ENCODE peak calls at places on chromosomes 7 and 10, in six cellular contexts. H is stimulated activated CD4-positive, alpha-beta T cell treated with anti-CD3 and anti-CD28 coated beads, Interleukin-1b, Interleukin-23, amount 100 ng/mL, for 1 hour; S is NCI-H2081; F is AG04449; X is Caki2; E is HEK293T. P is an unnamed sample.
A peak's percentile ranks its signal among the peaks of the same experiment; 100 is the strongest.

GRCh38 chr7:41185851-41186250 is 517.0 kb downstream of the INHBA start:
- DNase-seq in H (no peak), S (no peak), F (no peak), X (no peak), E (no peak), P (no peak)

GRCh38 chr7:107914834-107915233 is 23.9 kb downstream of the DLD start:
- DNase-seq in H (no peak), S (no peak), F (no peak), X (no peak), E (no peak), P (no peak)

GRCh38 chr7:129949292-129950133 is 3.2 kb downstream of the UBE2H start:
- DNase-seq in H (no peak), S (peak; percentile 40), F (peak; percentile 29), X (peak; percentile 95), E (no peak), P (no peak)

GRCh38 chr10:122173337-122173736 is 97.8 kb upstream of the BTBD16 start:
- DNase-seq in H (no peak), S (no peak), F (no peak), X (no peak), E (no peak), P (no peak)

GRCh38 chr10:126397640-126398382 is 9.5 kb upstream of the ADAM12 start:
- DNase-seq in H (no peak), S (no peak), F (peak; percentile 97), X (peak; percentile 92), E (no peak), P (no peak)

GRCh38 chr7:141362580-141363435 is 188.4 kb upstream of the AGK start:
- DNase-seq in H (no peak), S (no peak), F (peak; percentile 14), X (peak; percentile 81), E (no peak), P (no peak)

GRCh38 chr10:119896061-119896655 is 3.6 kb downstream of the SEC23IP start:
- DNase-seq in H (no peak), S (no peak), F (no peak), X (no peak), E (no peak), P (no peak)

GRCh38 chr7:45622058-45622457 is 47.9 kb downstream of the ADCY1 start:
- DNase-seq in H (no peak), S (no peak), F (no peak), X (no peak), E (no peak), P (peak; percentile 23)

GRCh38 chr7:46454796-46455195 is 533.7 kb upstream of the IGFBP3 start:
- DNase-seq in H (no peak), S (no peak), F (no peak), X (no peak), E (no peak), P (no peak)

GRCh38 chr7:137820677-137821420 is 25.9 kb downstream of the DGKI start:
- DNase-seq in H (no peak), S (peak; percentile 78), F (peak; percentile 47), X (no peak), E (no peak), P (peak; percentile 22)

GRCh38 chr10:44439845-44440244 is 54.9 kb upstream of the CXCL12 start:
- DNase-seq in H (no peak), S (no peak), F (no peak), X (no peak), E (no peak), P (no peak)

GRCh38 chr7:121020652-121021051 is 32.1 kb downstream of the CPED1 start:
- DNase-seq in H (no peak), S (no peak), F (no peak), X (no peak), E (no peak), P (no peak)

GRCh38 chr10:69382382-69383117 is 34.2 kb downstream of the TACR2 start:
- DNase-seq in H (no peak), S (no peak), F (peak; percentile 75), X (peak; percentile 73), E (no peak), P (no peak)

GRCh38 chr7:17937506-17938115 is 2.7 kb downstream of the SNX13 start:
- DNase-seq in H (no peak), S (no peak), F (no peak), X (peak; percentile 51), E (no peak), P (no peak)

GRCh38 chr7:25707733-25708132 is 444.3 kb upstream of the NFE2L3 start:
- DNase-seq in H (no peak), S (no peak), F (no peak), X (peak; percentile 26), E (no peak), P (no peak)

GRCh38 chr10:23974886-23975830 is 233.8 kb upstream of the KIAA1217 start:
- DNase-seq in H (no peak), S (no peak), F (no peak), X (no peak), E (no peak), P (no peak)

GRCh38 chr7:48280100-48280499 is 108.8 kb downstream of the ABCA13 start:
- DNase-seq in H (no peak), S (no peak), F (peak; percentile 21), X (no peak), E (no peak), P (no peak)

GRCh38 chr7:93558705-93559614 is 15.6 kb downstream of the CALCR start:
- DNase-seq in H (no peak), S (no peak), F (no peak), X (peak; percentile 33), E (no peak), P (no peak)

GRCh38 chr7:56287429-56288138 is 171.4 kb upstream of the NUPR2 start:
- DNase-seq in H (no peak), S (no peak), F (no peak), X (no peak), E (no peak), P (peak; percentile 56)

GRCh38 chr7:140621326-140622035 is 19.1 kb downstream of the DENND2A start:
- DNase-seq in H (no peak), S (no peak), F (no peak), X (no peak), E (no peak), P (no peak)

GRCh38 chr7:20299647-20300312 is 30.9 kb upstream of the ITGB8 start:
- DNase-seq in H (no peak), S (no peak), F (no peak), X (no peak), E (no peak), P (no peak)

GRCh38 chr10:24873281-24873683 is 79.1 kb downstream of the PRTFDC1 start:
- DNase-seq in H (no peak), S (no peak), F (peak; percentile 86), X (no peak), E (no peak), P (no peak)

GRCh38 chr7:150379590-150380379 is 655 bp downstream of the ZNF775 start:
- DNase-seq in H (no peak), S (peak; percentile 33), F (no peak), X (peak; percentile 47), E (peak; percentile 57), P (no peak)

GRCh38 chr10:4194231-4194630 is 409.2 kb upstream of the KLF6 start:
- DNase-seq in H (no peak), S (no peak), F (no peak), X (no peak), E (no peak), P (no peak)

GRCh38 chr10:50501478-50501877 is 122.3 kb downstream of the SGMS1 start:
- DNase-seq in H (no peak), S (no peak), F (no peak), X (no peak), E (no peak), P (no peak)

GRCh38 chr7:44062903-44063295 is 2.5 kb downstream of the PGAM2 start:
- DNase-seq in H (no peak), S (no peak), F (no peak), X (no peak), E (no peak), P (peak; percentile 66)

GRCh38 chr7:64463636-64464375 is 99.1 kb downstream of the ZNF680 start:
- DNase-seq in H (no peak), S (no peak), F (no peak), X (no peak), E (no peak), P (peak; percentile 33)

P was measured in right lobe of liver.